ENCODE peak calls at places on chromosomes 16 and 17, in five cellular contexts. Q is GM12865, L is PC-9, B is adrenal gland, O is HCT116. S is an unnamed sample.

GRCh38 chr16:28494141-28494851 is at the start of gene APOBR:
- DNase-seq in Q (peak; percentile 95), L (no peak), B (peak; percentile 47), O (no peak), S (no peak)

GRCh38 chr17:69342896-69343644 is 16.1 kb upstream of the ABCA5 start:
- DNase-seq in Q (no peak), L (no peak), B (no peak), O (no peak), S (no peak)

GRCh38 chr16:48215738-48216137 is 28.4 kb upstream of the LONP2 start:
- DNase-seq in Q (no peak), L (no peak), B (no peak), O (no peak), S (no peak)

GRCh38 chr16:1494711-1495110 is 1.6 kb downstream of the TELO2 start:
- DNase-seq in Q (no peak), L (no peak), B (no peak), O (no peak), S (no peak)

GRCh38 chr17:76867578-76868175 is 527 bp upstream of the MGAT5B start:
- DNase-seq in Q (no peak), L (no peak), B (peak; percentile 23), O (no peak), S (no peak)

GRCh38 chr17:29565643-29566472 is 979 bp downstream of the ABHD15 start:
- DNase-seq in Q (peak; percentile 83), L (peak; percentile 52), B (no peak), O (peak; percentile 22), S (peak; percentile 16)

GRCh38 chr16:1545044-1545736 is 11.7 kb downstream of the TMEM204 start:
- DNase-seq in Q (peak; percentile 21), L (no peak), B (peak; percentile 47), O (no peak), S (no peak)

GRCh38 chr16:714558-715447 is at the start of gene METRN:
- DNase-seq in Q (peak; percentile 88), L (peak; percentile 67), B (peak; percentile 95), O (no peak), S (peak; percentile 98)

GRCh38 chr16:23877107-23878070 is 41.6 kb downstream of the PRKCB start:
- DNase-seq in Q (peak; percentile 41), L (no peak), B (no peak), O (no peak), S (no peak)

GRCh38 chr16:747978-748746 is 7.4 kb upstream of the CIAO3 start:
- DNase-seq in Q (no peak), L (no peak), B (no peak), O (no peak), S (no peak)

GRCh38 chr17:28896884-28897768 is at the start of gene FLOT2:
- DNase-seq in Q (peak; percentile 59), L (no peak), B (peak; percentile 89), O (no peak), S (peak; percentile 73)

GRCh38 chr16:57325458-57325857 is 33.1 kb upstream of the CCL22 start:
- DNase-seq in Q (no peak), L (peak; percentile 68), B (no peak), O (no peak), S (no peak)

GRCh38 chr16:23757937-23758619 is 3.3 kb downstream of the CHP2 start:
- DNase-seq in Q (no peak), L (no peak), B (no peak), O (no peak), S (no peak)

GRCh38 chr17:5705081-5705875 is 121.0 kb upstream of the NLRP1 start:
- DNase-seq in Q (peak; percentile 9), L (no peak), B (peak; percentile 21), O (no peak), S (peak; percentile 48)

GRCh38 chr17:27559996-27560481 is 70.9 kb upstream of the LGALS9 start:
- DNase-seq in Q (no peak), L (no peak), B (peak; percentile 70), O (no peak), S (peak; percentile 39)

GRCh38 chr17:14451729-14452191 is 150.9 kb downstream of the HS3ST3B1 start:
- DNase-seq in Q (no peak), L (no peak), B (no peak), O (no peak), S (no peak)

GRCh38 chr17:13321932-13322701 is 279.6 kb downstream of the HS3ST3A1 start:
- DNase-seq in Q (no peak), L (no peak), B (no peak), O (no peak), S (no peak)

GRCh38 chr17:7523033-7523432 is 25.8 kb upstream of the TNFSF12 start:
- DNase-seq in Q (peak; percentile 50), L (no peak), B (peak; percentile 34), O (peak; percentile 8), S (no peak)

GRCh38 chr16:50778284-50779163 is 36.6 kb downstream of the CYLD start:
- DNase-seq in Q (peak; percentile 7), L (no peak), B (no peak), O (no peak), S (no peak)

GRCh38 chr16:50781518-50781917 is 39.6 kb downstream of the CYLD start:
- DNase-seq in Q (no peak), L (no peak), B (no peak), O (no peak), S (no peak)

GRCh38 chr16:50776042-50776441 is 34.2 kb downstream of the CYLD start:
- DNase-seq in Q (no peak), L (no peak), B (no peak), O (no peak), S (no peak)

DNA sequence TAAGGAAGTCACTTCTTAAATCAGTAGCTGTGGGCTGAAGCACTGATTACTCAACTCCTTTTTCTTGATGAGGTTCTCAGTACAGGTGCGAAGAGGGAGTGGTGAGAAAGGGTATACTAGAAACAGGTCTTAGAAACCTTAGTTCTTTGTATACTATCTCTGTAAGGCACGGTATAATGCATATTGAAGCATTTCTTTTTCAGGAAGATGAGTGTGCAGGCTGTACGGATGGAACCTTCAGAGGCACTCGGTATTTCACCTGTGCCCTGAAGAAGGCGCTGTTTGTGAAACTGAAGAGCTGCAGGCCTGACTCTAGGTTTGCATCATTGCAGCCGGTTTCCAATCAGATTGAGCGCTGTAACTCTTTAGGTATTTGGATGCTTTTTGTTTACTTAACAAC is 39.2 kb downstream of the CYLD start:
- DNase-seq in Q (no peak), L (no peak), B (no peak), O (no peak), S (no peak)
- TF ChIP-seq CTCF in Q (no peak), L (no peak), B (no peak), O (no peak), S (no peak)

GRCh38 chr17:62741290-62741689 is 66.8 kb downstream of the MARCHF10 start:
- DNase-seq in Q (peak; percentile 62), L (no peak), B (no peak), O (no peak), S (no peak)
- H3K4me3 ChIP-seq in Q (no peak overlapping the region), L (no peak overlapping the region), B (no peak overlapping the region), O (no peak overlapping the region), S (no peak overlapping the region)

DNA sequence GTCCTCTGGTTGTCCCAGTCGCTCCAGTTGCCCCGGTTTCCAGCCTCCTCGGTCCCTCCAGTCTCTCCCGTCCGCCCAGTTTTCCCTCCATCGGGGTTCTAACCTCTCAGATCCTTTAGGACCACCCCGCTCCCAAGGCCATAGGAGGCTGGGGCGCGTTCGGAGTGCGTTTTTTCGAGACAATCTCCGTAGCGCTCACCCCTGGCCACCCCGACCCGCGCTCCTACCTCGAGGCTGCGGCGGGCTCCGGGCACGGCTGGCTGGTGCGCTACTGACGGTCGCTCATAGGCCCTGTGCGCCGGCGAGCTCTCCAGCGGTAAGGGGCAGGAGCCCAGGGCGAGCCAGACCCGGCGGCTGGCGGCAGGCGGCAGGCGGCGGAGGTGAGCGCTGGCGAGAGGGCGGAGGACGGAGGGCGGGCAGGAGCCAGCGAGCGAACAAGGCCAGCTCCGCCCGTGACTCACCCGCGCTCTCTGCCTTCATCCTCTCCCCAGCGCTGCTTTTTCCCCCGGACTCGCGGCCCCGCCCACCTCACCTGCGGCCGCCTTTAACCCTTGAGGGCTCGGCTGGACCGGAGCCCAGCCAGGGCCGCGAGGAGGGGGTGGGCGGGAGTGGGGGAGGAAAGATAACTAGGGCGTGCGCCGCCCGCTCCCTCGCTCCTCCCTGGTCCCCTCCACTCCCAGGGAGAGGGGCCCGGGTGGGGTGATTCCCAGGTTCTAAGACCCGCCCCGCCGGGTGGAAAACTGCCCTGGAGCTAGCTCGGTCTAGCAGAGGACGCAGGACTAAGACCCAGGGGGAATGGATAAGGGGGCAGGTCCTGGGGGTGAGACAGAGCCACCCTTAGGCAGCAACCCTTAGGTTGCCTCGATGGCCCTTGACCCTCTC is at the start of gene SP6:
- DNase-seq in Q (no peak), L (peak; percentile 86), B (peak; percentile 84), O (peak; percentile 80), S (peak; percentile 34)
- TF ChIP-seq CTCF in Q (no peak), L (no peak), B (peak; percentile 14), O (no peak), S (no peak)

DNA sequence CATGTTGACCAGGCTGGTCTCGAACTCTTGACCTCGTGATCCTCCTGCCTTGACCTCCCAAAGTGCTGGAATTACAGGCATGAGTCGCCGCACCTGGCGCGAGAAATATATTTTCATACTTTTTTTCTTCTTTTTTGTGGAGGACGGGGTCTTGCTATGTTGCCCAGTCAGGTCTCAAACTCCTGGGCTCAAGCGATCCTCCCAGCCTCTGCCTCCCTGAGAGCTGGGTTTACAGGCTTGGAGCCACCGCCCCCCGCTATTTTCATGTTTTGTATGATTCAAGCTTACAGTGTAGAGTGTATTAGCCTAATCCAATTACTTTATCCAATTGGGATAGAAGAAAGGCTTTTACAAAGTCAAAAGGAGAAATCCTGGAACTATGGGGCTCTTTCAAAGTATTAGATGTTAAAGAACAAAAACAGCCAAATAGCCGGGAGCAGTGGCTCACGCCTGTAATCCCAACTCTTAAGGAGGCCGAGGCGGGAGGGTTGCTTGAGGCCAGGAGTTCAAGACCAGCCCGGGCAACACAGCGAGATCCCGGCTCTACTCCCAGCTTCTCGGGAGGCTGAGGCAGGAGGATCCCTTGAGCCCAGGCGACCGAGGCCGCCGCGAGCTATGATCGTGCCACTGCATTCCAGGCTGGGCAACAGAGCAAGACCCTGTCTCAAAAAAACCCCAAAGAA is 1.4 kb upstream of the MAP1LC3B start:
- DNase-seq in Q (no peak), L (no peak), B (no peak), O (no peak), S (no peak)
- H3K4me3 ChIP-seq in Q (peak overlapping the region; percentile 73), L (peak overlapping the region; percentile 71), B (no peak overlapping the region), O (peak overlapping the region; percentile 64), S (no peak overlapping the region)

GRCh38 chr16:19228575-19228974 is 57.0 kb upstream of the CLEC19A start:
- DNase-seq in Q (no peak), L (no peak), B (no peak), O (no peak), S (no peak)
- TF ChIP-seq CTCF in Q (no peak), L (no peak), B (no peak), O (no peak), S (no peak)

GRCh38 chr17:82668024-82668630 is 19.9 kb upstream of the WDR45B start:
- DNase-seq in Q (no peak), L (no peak), B (no peak), O (no peak), S (no peak)

GRCh38 chr17:82670661-82671060 is 22.4 kb upstream of the WDR45B start:
- DNase-seq in Q (no peak), L (no peak), B (no peak), O (no peak), S (no peak)

GRCh38 chr17:82666931-82667667 is 18.9 kb upstream of the WDR45B start:
- DNase-seq in Q (no peak), L (no peak), B (no peak), O (no peak), S (no peak)

GRCh38 chr17:82667668-82668000 is 19.4 kb upstream of the WDR45B start:
- DNase-seq in Q (no peak), L (no peak), B (no peak), O (no peak), S (no peak)

GRCh38 chr17:82668631-82669099 is 20.4 kb upstream of the WDR45B start:
- DNase-seq in Q (peak; percentile 71), L (no peak), B (peak; percentile 24), O (peak; percentile 43), S (no peak)
- H3K4me3 ChIP-seq in Q (no peak overlapping the region), L (no peak overlapping the region), B (no peak overlapping the region), O (peak overlapping the region; percentile 35), S (no peak overlapping the region)

S was measured in lower leg skin.